ENCODE peak calls at places on chromosomes 4 and X, in ten cellular contexts. D is ovary; W is neuronal stem cell; R is uterus; U is GM06990; C is activated CD8-positive, alpha-beta memory T cell treated with anti-CD3 and anti-CD28 coated beads for 24 hours; O is BJ; A is neural crest cell; Q is T-helper 2 cell treated with Interferon-gamma antibody and Interleukin-4, amounts not matched to agents 5 μg/mL and 100 μg/mL, for 36 hours; K is GM04504. Y is an unnamed sample.

GRCh38 chrX:140762061-140762460 is 52.5 kb downstream of the LINC00632 start:
- DNase-seq in D (peak), W (peak), R (peak), U (no peak), C (peak), O (no peak), A (peak), Q (no peak), K (peak), Y (peak)

GRCh38 chr4:81650871-81651270 is 179.2 kb upstream of the RASGEF1B start:
- DNase-seq in D (no peak), W (no peak), R (no peak), U (no peak), C (no peak), O (no peak), A (no peak), Q (no peak), K (no peak), Y (no peak)

GRCh38 chr4:21885241-21885640 is 63.3 kb downstream of the KCNIP4 start:
- DNase-seq in D (no peak), W (no peak), R (no peak), U (no peak), C (no peak), O (peak), A (no peak), Q (no peak), K (peak), Y (peak)

GRCh38 chr4:169050308-169050707 is 40.3 kb upstream of the CBR4 start:
- DNase-seq in D (peak), W (no peak), R (peak), U (no peak), C (no peak), O (no peak), A (no peak), Q (no peak), K (no peak), Y (no peak)

GRCh38 chr4:8147231-8147970 is 11.2 kb downstream of the ABLIM2 start:
- DNase-seq in D (no peak), W (no peak), R (no peak), U (no peak), C (no peak), O (no peak), A (no peak), Q (no peak), K (no peak), Y (no peak)

GRCh38 chrX:120000490-120001246 is 57.1 kb upstream of the NKAP start:
- DNase-seq in D (no peak), W (no peak), R (no peak), U (no peak), C (no peak), O (no peak), A (no peak), Q (no peak), K (no peak), Y (no peak)

GRCh38 chr4:44623687-44624086 is 27.7 kb downstream of the YIPF7 start:
- DNase-seq in D (no peak), W (no peak), R (no peak), U (no peak), C (no peak), O (no peak), A (no peak), Q (no peak), K (no peak), Y (no peak)

GRCh38 chr4:38958453-38958852 is 73.8 kb downstream of the TMEM156 start:
- DNase-seq in D (no peak), W (no peak), R (no peak), U (no peak), C (no peak), O (no peak), A (no peak), Q (no peak), K (no peak), Y (no peak)

GRCh38 chr4:100649478-100649877 is 131.7 kb upstream of the EMCN start:
- DNase-seq in D (no peak), W (no peak), R (no peak), U (no peak), C (no peak), O (no peak), A (no peak), Q (no peak), K (no peak), Y (no peak)

GRCh38 chrX:8971116-8971515 is 62.8 kb downstream of the FAM9B start:
- DNase-seq in D (no peak), W (no peak), R (no peak), U (peak), C (no peak), O (no peak), A (no peak), Q (no peak), K (no peak), Y (peak)

GRCh38 chr4:145839151-145839550 is 99.5 kb downstream of the ZNF827 start:
- DNase-seq in D (no peak), W (no peak), R (no peak), U (no peak), C (no peak), O (no peak), A (no peak), Q (no peak), K (no peak), Y (no peak)

GRCh38 chr4:108793413-108793812 is 30.6 kb upstream of the ETNPPL start:
- DNase-seq in D (no peak), W (no peak), R (no peak), U (no peak), C (no peak), O (no peak), A (no peak), Q (no peak), K (no peak), Y (no peak)

GRCh38 chr4:69775488-69775887 is 15.1 kb upstream of the SULT1B1 start:
- DNase-seq in D (no peak), W (no peak), R (no peak), U (no peak), C (no peak), O (no peak), A (no peak), Q (no peak), K (no peak), Y (no peak)

GRCh38 chrX:41634284-41634683 is 54.5 kb upstream of the GPR34 start:
- DNase-seq in D (no peak), W (no peak), R (no peak), U (no peak), C (no peak), O (no peak), A (no peak), Q (no peak), K (no peak), Y (no peak)

GRCh38 chr4:107283587-107284559 is 247.8 kb upstream of the DKK2 start:
- DNase-seq in D (no peak), W (no peak), R (no peak), U (no peak), C (no peak), O (peak), A (no peak), Q (no peak), K (peak), Y (peak)

GRCh38 chrX:154749856-154750255 is 1.0 kb downstream of the GAB3 start:
- DNase-seq in D (no peak), W (no peak), R (no peak), U (no peak), C (no peak), O (no peak), A (no peak), Q (no peak), K (no peak), Y (no peak)